ENCODE peak calls at places on chromosomes 1 and 21, in nine cellular contexts. One of them, this sample, is unnamed.

GRCh38 chr21:34022557-34023335 is 50.6 kb upstream of the MRPS6 start:
- DNase-seq in cardiac fibroblast: no peak
- DNase-seq in fibroblast of pulmonary artery: no peak
- DNase-seq in coronary artery: no peak
- DNase-seq in WTC11: no peak
- DNase-seq in choroid plexus epithelial cell: no peak
- DNase-seq in left ventricle myocardium inferior: no peak
- DNase-seq in CD14-positive monocyte: peak; percentile 83
- DNase-seq in GM23338: no peak
- DNase-seq in this sample: no peak

GRCh38 chr1:43890815-43891214 is 42.8 kb upstream of the ARTN start:
- DNase-seq in choroid plexus epithelial cell: peak; percentile 41
- DNase-seq in CD14-positive monocyte: no peak
- DNase-seq in left ventricle myocardium inferior: no peak
- DNase-seq in GM23338: no peak
- DNase-seq in cardiac fibroblast: no peak
- DNase-seq in coronary artery: no peak
- DNase-seq in fibroblast of pulmonary artery: no peak
- DNase-seq in WTC11: no peak
- DNase-seq in this sample: peak; percentile 8

GRCh38 chr1:158507511-158507910 is 35.5 kb downstream of the OR10R2 start:
- DNase-seq in GM23338: no peak
- DNase-seq in left ventricle myocardium inferior: no peak
- DNase-seq in fibroblast of pulmonary artery: no peak
- DNase-seq in WTC11: no peak
- DNase-seq in coronary artery: no peak
- DNase-seq in cardiac fibroblast: no peak
- DNase-seq in choroid plexus epithelial cell: no peak
- DNase-seq in CD14-positive monocyte: no peak
- DNase-seq in this sample: no peak

GRCh38 chr21:32545948-32546441 is 39.3 kb downstream of the TCP10L start:
- DNase-seq in GM23338: no peak
- DNase-seq in cardiac fibroblast: no peak
- DNase-seq in left ventricle myocardium inferior: no peak
- DNase-seq in CD14-positive monocyte: no peak
- DNase-seq in fibroblast of pulmonary artery: peak; percentile 15
- DNase-seq in WTC11: no peak
- DNase-seq in choroid plexus epithelial cell: no peak
- DNase-seq in coronary artery: no peak
- DNase-seq in this sample: peak; percentile 59

GRCh38 chr21:42836767-42837301 is 42.5 kb downstream of the WDR4 start:
- DNase-seq in CD14-positive monocyte: no peak
- DNase-seq in fibroblast of pulmonary artery: no peak
- DNase-seq in choroid plexus epithelial cell: no peak
- DNase-seq in GM23338: no peak
- DNase-seq in cardiac fibroblast: no peak
- DNase-seq in left ventricle myocardium inferior: no peak
- DNase-seq in coronary artery: peak; percentile 43
- DNase-seq in WTC11: no peak
- DNase-seq in this sample: no peak

GRCh38 chr1:227544067-227544655 is 19.2 kb upstream of the ZNF678 start:
- DNase-seq in choroid plexus epithelial cell: no peak
- DNase-seq in coronary artery: no peak
- DNase-seq in left ventricle myocardium inferior: no peak
- DNase-seq in WTC11: no peak
- DNase-seq in fibroblast of pulmonary artery: no peak
- DNase-seq in GM23338: no peak
- DNase-seq in cardiac fibroblast: no peak
- DNase-seq in CD14-positive monocyte: no peak
- DNase-seq in this sample: no peak

GRCh38 chr1:172278478-172278877 is 142.0 kb upstream of the C1orf105 start:
- DNase-seq in coronary artery: no peak
- DNase-seq in GM23338: peak; percentile 36
- DNase-seq in CD14-positive monocyte: no peak
- DNase-seq in cardiac fibroblast: peak; percentile 62
- DNase-seq in fibroblast of pulmonary artery: peak; percentile 57
- DNase-seq in left ventricle myocardium inferior: no peak
- DNase-seq in choroid plexus epithelial cell: peak; percentile 93
- DNase-seq in WTC11: no peak
- DNase-seq in this sample: peak; percentile 85

GRCh38 chr1:180386740-180387367 is 115.5 kb downstream of the ACBD6 start:
- DNase-seq in CD14-positive monocyte: no peak
- DNase-seq in left ventricle myocardium inferior: no peak
- DNase-seq in coronary artery: no peak
- DNase-seq in GM23338: no peak
- DNase-seq in cardiac fibroblast: no peak
- DNase-seq in fibroblast of pulmonary artery: no peak
- DNase-seq in choroid plexus epithelial cell: no peak
- DNase-seq in WTC11: no peak
- DNase-seq in this sample: no peak

GRCh38 chr1:17874231-17874630 is 119.1 kb downstream of the ACTL8 start:
- DNase-seq in left ventricle myocardium inferior: no peak
- DNase-seq in coronary artery: no peak
- DNase-seq in cardiac fibroblast: peak; percentile 73
- DNase-seq in choroid plexus epithelial cell: peak; percentile 82
- DNase-seq in GM23338: no peak
- DNase-seq in fibroblast of pulmonary artery: peak; percentile 74
- DNase-seq in WTC11: no peak
- DNase-seq in CD14-positive monocyte: no peak
- DNase-seq in this sample: peak; percentile 94

GRCh38 chr1:94463765-94464330 is 45.7 kb downstream of the ABCD3 start:
- DNase-seq in CD14-positive monocyte: no peak
- DNase-seq in GM23338: peak; percentile 55
- DNase-seq in coronary artery: no peak
- DNase-seq in fibroblast of pulmonary artery: peak; percentile 77
- DNase-seq in choroid plexus epithelial cell: peak; percentile 85
- DNase-seq in left ventricle myocardium inferior: no peak
- DNase-seq in cardiac fibroblast: peak; percentile 79
- DNase-seq in WTC11: no peak
- DNase-seq in this sample: peak; percentile 65

GRCh38 chr1:202671388-202671787 is 38.9 kb downstream of the SYT2 start:
- DNase-seq in WTC11: no peak
- DNase-seq in cardiac fibroblast: peak; percentile 10
- DNase-seq in coronary artery: no peak
- DNase-seq in fibroblast of pulmonary artery: peak; percentile 4
- DNase-seq in CD14-positive monocyte: no peak
- DNase-seq in GM23338: no peak
- DNase-seq in left ventricle myocardium inferior: no peak
- DNase-seq in choroid plexus epithelial cell: peak; percentile 11
- DNase-seq in this sample: peak; percentile 41

GRCh38 chr1:101314244-101314643 is 77.4 kb downstream of the S1PR1 start:
- DNase-seq in choroid plexus epithelial cell: peak; percentile 59
- DNase-seq in fibroblast of pulmonary artery: peak; percentile 45
- DNase-seq in WTC11: no peak
- DNase-seq in CD14-positive monocyte: no peak
- DNase-seq in coronary artery: no peak
- DNase-seq in left ventricle myocardium inferior: no peak
- DNase-seq in cardiac fibroblast: peak; percentile 19
- DNase-seq in GM23338: no peak
- DNase-seq in this sample: peak; percentile 34

GRCh38 chr1:101312192-101312591 is 75.4 kb downstream of the S1PR1 start:
- DNase-seq in fibroblast of pulmonary artery: no peak
- DNase-seq in choroid plexus epithelial cell: no peak
- DNase-seq in CD14-positive monocyte: no peak
- DNase-seq in coronary artery: no peak
- DNase-seq in cardiac fibroblast: no peak
- DNase-seq in GM23338: no peak
- DNase-seq in WTC11: no peak
- DNase-seq in left ventricle myocardium inferior: no peak
- DNase-seq in this sample: no peak

GRCh38 chr1:101316801-101317200 is 80.0 kb downstream of the S1PR1 start:
- DNase-seq in cardiac fibroblast: no peak
- DNase-seq in GM23338: no peak
- DNase-seq in fibroblast of pulmonary artery: no peak
- DNase-seq in choroid plexus epithelial cell: no peak
- DNase-seq in coronary artery: no peak
- DNase-seq in WTC11: no peak
- DNase-seq in CD14-positive monocyte: no peak
- DNase-seq in left ventricle myocardium inferior: no peak
- DNase-seq in this sample: no peak

GRCh38 chr1:101316276-101316675 is 79.5 kb downstream of the S1PR1 start:
- DNase-seq in choroid plexus epithelial cell: no peak
- DNase-seq in CD14-positive monocyte: no peak
- DNase-seq in fibroblast of pulmonary artery: no peak
- DNase-seq in coronary artery: no peak
- DNase-seq in left ventricle myocardium inferior: no peak
- DNase-seq in cardiac fibroblast: no peak
- DNase-seq in GM23338: no peak
- DNase-seq in WTC11: no peak
- DNase-seq in this sample: no peak

DNA sequence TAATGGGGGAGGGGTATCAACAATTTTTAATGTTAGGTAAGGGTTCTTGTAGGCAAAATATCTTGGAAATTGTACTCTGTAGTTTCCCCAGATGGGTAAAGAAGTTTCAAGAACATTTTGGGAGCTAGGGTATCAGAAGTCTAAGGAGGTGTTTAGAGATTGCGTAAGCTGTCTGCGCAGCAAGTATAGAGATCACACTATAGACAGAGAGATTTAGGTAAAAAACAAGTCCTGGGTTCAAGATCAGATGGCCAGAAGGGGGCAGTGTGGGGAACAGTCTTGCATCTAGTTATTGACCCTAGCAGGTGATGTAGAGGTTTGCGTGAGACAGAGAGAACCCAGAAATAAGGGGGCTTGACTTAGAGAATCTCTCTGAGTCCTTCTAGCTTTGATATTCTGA is 80.8 kb downstream of the S1PR1 start:
- DNase-seq in coronary artery: no peak
- DNase-seq in left ventricle myocardium inferior: no peak
- DNase-seq in CD14-positive monocyte: no peak
- DNase-seq in WTC11: peak; percentile 32
- DNase-seq in fibroblast of pulmonary artery: no peak
- DNase-seq in GM23338: peak; percentile 56
- DNase-seq in choroid plexus epithelial cell: no peak
- DNase-seq in cardiac fibroblast: no peak
- DNase-seq in this sample: no peak
- TF ChIP-seq CTCF in coronary artery: no peak
- TF ChIP-seq CTCF in left ventricle myocardium inferior: no peak
- TF ChIP-seq CTCF in CD14-positive monocyte: no peak
- TF ChIP-seq CTCF in WTC11: peak; percentile 21
- TF ChIP-seq CTCF in fibroblast of pulmonary artery: peak; percentile 1
- TF ChIP-seq CTCF in GM23338: peak; percentile 59
- TF ChIP-seq CTCF in choroid plexus epithelial cell: no peak
- TF ChIP-seq CTCF in cardiac fibroblast: no peak
- TF ChIP-seq CTCF in this sample: no peak

DNA sequence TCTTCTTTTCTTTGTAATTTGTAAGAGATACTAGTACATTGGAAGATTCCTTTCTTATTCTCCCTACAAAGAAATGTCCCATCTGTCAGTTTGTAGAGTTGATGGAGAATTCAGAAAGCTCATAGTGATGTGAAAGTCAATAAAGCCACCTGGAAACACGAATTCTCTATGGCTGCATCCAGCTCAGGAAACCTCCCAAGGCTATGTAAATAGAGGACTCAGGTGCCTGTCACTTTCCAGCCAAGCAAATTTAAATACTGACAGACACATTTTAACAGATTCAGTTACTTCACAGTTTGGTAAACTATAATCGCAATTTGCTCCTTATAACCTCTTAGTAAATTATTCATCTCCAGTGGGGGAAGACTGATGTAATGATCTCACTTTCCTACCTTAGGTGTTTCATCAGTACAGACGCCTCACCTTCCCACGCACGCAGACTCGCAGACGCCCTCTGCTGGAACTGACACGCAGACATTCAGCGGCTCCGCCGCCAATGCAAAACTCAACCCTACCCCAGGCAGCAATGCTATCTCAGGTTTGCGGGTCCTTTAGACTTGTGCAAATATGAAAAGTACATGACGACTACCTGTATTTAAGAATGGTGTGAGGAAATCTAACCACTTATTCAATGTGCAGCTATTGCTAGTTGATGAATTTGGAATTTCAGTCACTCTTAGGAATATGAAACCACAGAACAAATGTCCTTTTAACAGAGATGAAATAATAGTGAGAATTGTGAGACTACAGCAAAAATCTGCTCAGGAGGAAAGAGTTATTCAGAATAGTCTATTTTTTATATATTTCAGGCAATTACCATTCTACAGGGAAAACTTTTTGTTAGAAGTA is 60.6 kb downstream of the PTPRC start:
- DNase-seq in left ventricle myocardium inferior: no peak
- DNase-seq in fibroblast of pulmonary artery: peak; percentile 51
- DNase-seq in GM23338: peak; percentile 79
- DNase-seq in choroid plexus epithelial cell: peak; percentile 56
- DNase-seq in WTC11: peak; percentile 79
- DNase-seq in coronary artery: no peak
- DNase-seq in cardiac fibroblast: peak; percentile 48
- DNase-seq in CD14-positive monocyte: no peak
- DNase-seq in this sample: peak; percentile 18
- TF ChIP-seq CTCF in left ventricle myocardium inferior: peak; percentile 71
- TF ChIP-seq CTCF in fibroblast of pulmonary artery: peak; percentile 97
- TF ChIP-seq CTCF in GM23338: peak; percentile 82
- TF ChIP-seq CTCF in choroid plexus epithelial cell: peak; percentile 98
- TF ChIP-seq CTCF in WTC11: peak; percentile 68
- TF ChIP-seq CTCF in coronary artery: no peak
- TF ChIP-seq CTCF in cardiac fibroblast: peak; percentile 83
- TF ChIP-seq CTCF in CD14-positive monocyte: peak; percentile 36
- TF ChIP-seq CTCF in this sample: peak; percentile 73

DNA sequence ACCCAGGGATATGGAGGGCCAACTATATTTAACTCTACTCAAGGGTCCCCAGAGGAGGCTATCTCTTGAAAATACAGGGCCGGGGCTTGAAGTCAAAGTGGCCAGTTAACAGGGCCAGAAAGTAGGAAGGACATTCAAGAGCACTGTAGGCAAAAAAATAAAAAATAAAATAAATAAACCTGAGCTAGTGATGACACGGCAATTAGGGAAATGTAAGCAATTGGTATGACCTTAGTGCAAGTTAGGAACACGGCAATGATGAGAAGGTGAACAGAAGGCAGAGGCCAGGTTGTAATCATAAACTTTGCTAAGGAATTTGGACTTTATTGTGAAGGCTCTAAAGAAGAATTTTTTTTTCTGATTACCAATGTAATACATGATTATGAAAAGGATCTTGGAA is 3.4 kb upstream of the B3GALNT2 start:
- DNase-seq in choroid plexus epithelial cell: no peak
- DNase-seq in left ventricle myocardium inferior: no peak
- DNase-seq in GM23338: no peak
- DNase-seq in fibroblast of pulmonary artery: no peak
- DNase-seq in coronary artery: no peak
- DNase-seq in CD14-positive monocyte: no peak
- DNase-seq in cardiac fibroblast: no peak
- DNase-seq in WTC11: no peak
- DNase-seq in this sample: no peak
- TF ChIP-seq CTCF in choroid plexus epithelial cell: no peak
- TF ChIP-seq CTCF in left ventricle myocardium inferior: no peak
- TF ChIP-seq CTCF in GM23338: no peak
- TF ChIP-seq CTCF in fibroblast of pulmonary artery: no peak
- TF ChIP-seq CTCF in coronary artery: no peak
- TF ChIP-seq CTCF in CD14-positive monocyte: no peak
- TF ChIP-seq CTCF in cardiac fibroblast: no peak
- TF ChIP-seq CTCF in WTC11: no peak
- TF ChIP-seq CTCF in this sample: no peak

GRCh38 chr1:205749826-205750682 is at the start of gene NUCKS1:
- DNase-seq in GM23338: peak; percentile 99
- DNase-seq in WTC11: peak; percentile 99
- DNase-seq in choroid plexus epithelial cell: peak; percentile 100
- DNase-seq in cardiac fibroblast: peak; percentile 100
- DNase-seq in coronary artery: peak; percentile 99
- DNase-seq in CD14-positive monocyte: peak; percentile 98
- DNase-seq in left ventricle myocardium inferior: peak; percentile 98
- DNase-seq in fibroblast of pulmonary artery: peak; percentile 100
- DNase-seq in this sample: peak; percentile 99
- TF ChIP-seq CTCF in GM23338: no peak
- TF ChIP-seq CTCF in WTC11: no peak
- TF ChIP-seq CTCF in choroid plexus epithelial cell: peak; percentile 53
- TF ChIP-seq CTCF in cardiac fibroblast: peak; percentile 15
- TF ChIP-seq CTCF in coronary artery: no peak
- TF ChIP-seq CTCF in CD14-positive monocyte: no peak
- TF ChIP-seq CTCF in left ventricle myocardium inferior: peak; percentile 53
- TF ChIP-seq CTCF in fibroblast of pulmonary artery: no peak
- TF ChIP-seq CTCF in this sample: peak; percentile 6

GRCh38 chr1:61606448-61607312 is 118.3 kb downstream of the TM2D1 start:
- DNase-seq in cardiac fibroblast: peak; percentile 84
- DNase-seq in WTC11: no peak
- DNase-seq in fibroblast of pulmonary artery: peak; percentile 63
- DNase-seq in left ventricle myocardium inferior: peak; percentile 76
- DNase-seq in coronary artery: peak; percentile 91
- DNase-seq in CD14-positive monocyte: no peak
- DNase-seq in GM23338: no peak
- DNase-seq in choroid plexus epithelial cell: peak; percentile 23
- DNase-seq in this sample: no peak
- TF ChIP-seq CTCF in cardiac fibroblast: no peak
- TF ChIP-seq CTCF in WTC11: no peak
- TF ChIP-seq CTCF in fibroblast of pulmonary artery: no peak
- TF ChIP-seq CTCF in left ventricle myocardium inferior: no peak
- TF ChIP-seq CTCF in coronary artery: no peak
- TF ChIP-seq CTCF in CD14-positive monocyte: no peak
- TF ChIP-seq CTCF in GM23338: no peak
- TF ChIP-seq CTCF in choroid plexus epithelial cell: no peak
- TF ChIP-seq CTCF in this sample: no peak

This sample was measured in foreskin fibroblast.